ENCODE peak calls at places on chromosome 1, in nine cellular contexts. Q, N, T, R, P, D, U, H and Y are unnamed samples.
A peak's percentile ranks its signal among the peaks of the same experiment; 100 is the strongest.

GRCh38 chr1:116485976-116486375 is 84.8 kb downstream of the CD58 start:
- DNase-seq in Q (no peak), N (no peak), T (no peak), R (no peak), P (no peak), D (no peak), U (no peak), H (no peak), Y (no peak)

GRCh38 chr1:212671342-212672031 is 28.2 kb downstream of the BATF3 start:
- DNase-seq in Q (peak; percentile 26), N (peak; percentile 50), T (peak; percentile 37), R (no peak), P (no peak), D (no peak), U (no peak), H (peak; percentile 66), Y (peak; percentile 9)

GRCh38 chr1:9249534-9250335 is 15.2 kb downstream of the H6PD start:
- DNase-seq in Q (peak; percentile 12), N (no peak), T (peak; percentile 57), R (peak; percentile 48), P (peak; percentile 83), D (no peak), U (no peak), H (peak; percentile 87), Y (no peak)

GRCh38 chr1:4797429-4797828 is 143.0 kb downstream of the AJAP1 start:
- DNase-seq in Q (no peak), N (no peak), T (no peak), R (no peak), P (no peak), D (no peak), U (no peak), H (no peak), Y (no peak)

GRCh38 chr1:239293350-239294111 is 92.8 kb upstream of the CHRM3 start:
- DNase-seq in Q (no peak), N (peak; percentile 25), T (no peak), R (no peak), P (no peak), D (no peak), U (no peak), H (no peak), Y (no peak)

GRCh38 chr1:1137256-1138045 is 21.6 kb upstream of the C1orf159 start:
- DNase-seq in Q (peak; percentile 55), N (peak; percentile 63), T (peak; percentile 75), R (peak; percentile 80), P (no peak), D (no peak), U (no peak), H (no peak), Y (no peak)

GRCh38 chr1:76571248-76571647 is 296.0 kb upstream of the ST6GALNAC5 start:
- DNase-seq in Q (no peak), N (no peak), T (no peak), R (no peak), P (no peak), D (no peak), U (no peak), H (no peak), Y (no peak)

GRCh38 chr1:81142099-81142776 is 658.5 kb upstream of the ADGRL2 start:
- DNase-seq in Q (no peak), N (no peak), T (no peak), R (no peak), P (no peak), D (peak; percentile 47), U (no peak), H (no peak), Y (no peak)

GRCh38 chr1:201921952-201922558 is 24.3 kb downstream of the LMOD1 start:
- DNase-seq in Q (no peak), N (no peak), T (no peak), R (no peak), P (no peak), D (no peak), U (no peak), H (no peak), Y (no peak)

GRCh38 chr1:101769520-101769919 is 227.2 kb downstream of the OLFM3 start:
- DNase-seq in Q (no peak), N (peak; percentile 67), T (peak; percentile 41), R (no peak), P (no peak), D (no peak), U (no peak), H (peak; percentile 3), Y (no peak)

GRCh38 chr1:41500378-41500777 is 15.9 kb upstream of the EDN2 start:
- DNase-seq in Q (peak; percentile 90), N (peak; percentile 93), T (no peak), R (no peak), P (peak; percentile 91), D (no peak), U (no peak), H (no peak), Y (no peak)

GRCh38 chr1:183315987-183316758 is 102.0 kb downstream of the NMNAT2 start:
- DNase-seq in Q (no peak), N (no peak), T (no peak), R (no peak), P (no peak), D (no peak), U (no peak), H (peak; percentile 23), Y (no peak)

GRCh38 chr1:62144238-62144831 is 50.3 kb upstream of the L1TD1 start:
- DNase-seq in Q (peak; percentile 44), N (peak; percentile 69), T (peak; percentile 54), R (peak; percentile 20), P (no peak), D (no peak), U (peak; percentile 51), H (peak; percentile 49), Y (no peak)

GRCh38 chr1:154445040-154445472 is 39.9 kb downstream of the IL6R start:
- DNase-seq in Q (no peak), N (no peak), T (peak; percentile 94), R (peak; percentile 55), P (no peak), D (no peak), U (no peak), H (no peak), Y (no peak)

GRCh38 chr1:42081475-42081874 is 71.7 kb upstream of the GUCA2B start:
- DNase-seq in Q (peak; percentile 42), N (peak; percentile 49), T (no peak), R (no peak), P (no peak), D (no peak), U (no peak), H (peak; percentile 2), Y (no peak)